ENCODE peak calls at places on chromosomes 11 and 22, in five cellular contexts. U is SK-N-SH, Y is left ventricle myocardium inferior, H is brain microvascular endothelial cell, T is cardiac muscle cell. J is an unnamed sample.

GRCh38 chr11:16933756-16934603 is 80.2 kb downstream of the PLEKHA7 start:
- DNase-seq in Y (no peak), H (peak; percentile 24), U (no peak), T (peak; percentile 64), J (no peak)

GRCh38 chr22:31635638-31636306 is 26.2 kb downstream of the PISD start:
- DNase-seq in Y (no peak), H (no peak), T (no peak), U (no peak), J (no peak)

GRCh38 chr11:126959700-126960099 is 40.9 kb downstream of the KIRREL3 start:
- DNase-seq in Y (no peak), H (no peak), T (no peak), U (no peak), J (no peak)

GRCh38 chr11:46239801-46240061 is 37.7 kb upstream of the CREB3L1 start:
- DNase-seq in Y (no peak), T (peak; percentile 48), U (no peak), H (no peak), J (peak; percentile 86)

GRCh38 chr11:64916040-64916847 is 765 bp downstream of the ATG2A start:
- DNase-seq in Y (no peak), U (peak; percentile 70), H (no peak), T (peak; percentile 53), J (peak; percentile 46)

GRCh38 chr11:3906166-3906565 is 50.7 kb downstream of the STIM1 start:
- DNase-seq in T (no peak), H (no peak), U (no peak), Y (no peak), J (peak; percentile 72)

GRCh38 chr22:19880786-19881569 is 26.3 kb upstream of the GNB1L start:
- DNase-seq in T (peak; percentile 96), U (peak; percentile 51), Y (peak; percentile 64), H (peak; percentile 98), J (peak; percentile 75)

GRCh38 chr11:46520971-46521745 is 72.7 kb downstream of the AMBRA1 start:
- DNase-seq in T (peak; percentile 59), U (no peak), Y (no peak), H (peak; percentile 34), J (peak; percentile 74)

GRCh38 chr11:37504066-37504611 is 906.1 kb upstream of the RAG2 start:
- DNase-seq in H (peak; percentile 84), Y (no peak), T (peak; percentile 78), U (no peak), J (peak; percentile 94)

GRCh38 chr11:131629925-131630324 is 259.5 kb downstream of the NTM start:
- DNase-seq in Y (no peak), H (no peak), U (no peak), T (no peak), J (no peak)

GRCh38 chr11:1178906-1179305 is 21.2 kb downstream of the MUC5AC start:
- DNase-seq in U (no peak), T (no peak), Y (peak; percentile 8), H (no peak), J (no peak)

GRCh38 chr11:32563600-32563959 is 20.1 kb upstream of the EIF3M start:
- DNase-seq in U (no peak), T (no peak), H (no peak), Y (no peak), J (no peak)

GRCh38 chr11:64074239-64074638 is 38.5 kb downstream of the FLRT1 start:
- DNase-seq in Y (no peak), U (no peak), T (peak; percentile 38), H (no peak), J (peak; percentile 55)

DNA sequence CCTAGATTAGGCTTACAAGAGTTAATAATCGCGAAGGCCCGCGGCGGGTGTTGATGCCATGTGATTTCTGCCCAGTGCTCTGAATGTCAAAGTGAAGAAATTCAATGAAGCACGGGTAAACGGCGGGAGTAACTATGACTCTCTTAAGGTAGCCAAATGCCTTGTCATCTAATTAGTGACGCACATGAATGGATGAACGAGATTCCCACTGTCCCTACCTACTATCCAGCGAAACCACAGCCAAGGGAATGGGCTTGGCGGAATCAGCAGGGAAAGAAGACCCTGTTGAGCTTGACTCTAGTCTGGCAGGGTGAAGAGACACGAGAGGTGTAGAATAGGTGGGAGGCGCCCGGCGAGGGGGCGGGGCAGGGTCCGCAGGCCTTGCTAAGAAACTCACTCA is 65.5 kb downstream of the AAMDC start:
- DNase-seq in Y (no peak), U (no peak), T (peak; percentile 22), H (no peak), J (no peak)
- H3K36me3 ChIP-seq in Y (peaks cover 64% of the 10 kb centered on the region), U (peaks cover 21% of the 10 kb centered on the region), T (peaks cover 9% of the 10 kb centered on the region), H (peaks cover 4% of the 10 kb centered on the region), J (peaks cover 2% of the 10 kb centered on the region)

DNA sequence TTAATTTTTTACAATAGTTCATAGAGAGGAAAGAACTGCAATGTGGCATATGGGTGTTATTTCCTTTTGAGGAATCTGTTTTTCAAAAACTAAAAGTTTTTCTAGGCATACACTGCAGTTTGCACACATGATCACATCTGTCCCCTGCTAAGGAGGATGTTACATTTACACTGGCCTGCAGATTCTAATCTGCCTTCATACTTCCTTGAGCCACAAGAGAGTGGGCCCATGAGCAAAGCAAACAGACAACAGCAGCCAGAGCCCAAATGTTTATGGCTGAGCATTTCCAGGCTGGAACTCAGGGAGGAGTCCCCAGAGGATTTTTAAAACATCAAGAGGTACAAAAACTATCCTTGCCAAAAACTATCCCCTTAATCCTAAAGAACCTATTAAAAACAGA is 117.2 kb upstream of the MTNR1B start:
- DNase-seq in U (peak; percentile 45), Y (no peak), T (no peak), H (no peak), J (no peak)
- H3K36me3 ChIP-seq in U (no peaks in the 10 kb centered on the region), Y (no peaks in the 10 kb centered on the region), T (no peaks in the 10 kb centered on the region), H (no peaks in the 10 kb centered on the region), J (no peaks in the 10 kb centered on the region)

DNA sequence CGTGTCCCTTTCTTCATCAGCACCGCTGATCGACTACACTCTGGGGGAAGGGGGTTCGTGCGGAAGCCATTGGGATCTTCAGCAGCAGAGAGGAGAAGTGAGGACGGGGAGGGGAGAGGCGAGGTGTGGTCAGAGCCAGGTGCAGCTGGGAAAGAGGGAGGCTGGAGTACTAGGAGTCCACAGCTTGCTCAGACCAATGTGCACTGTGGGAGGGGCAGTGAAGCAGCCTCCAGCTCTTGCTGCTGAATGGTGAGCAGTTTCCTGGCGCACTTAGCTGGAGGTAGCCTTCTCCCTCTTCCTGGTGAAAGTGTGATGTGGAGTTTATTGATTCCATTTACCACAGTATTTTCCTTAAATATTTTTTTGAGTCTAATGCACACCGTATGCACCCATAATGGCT is 99.0 kb upstream of the NECTIN1 start:
- DNase-seq in Y (no peak), U (no peak), T (no peak), H (no peak), J (no peak)
- H3K36me3 ChIP-seq in Y (no peaks in the 10 kb centered on the region), U (no peaks in the 10 kb centered on the region), T (no peaks in the 10 kb centered on the region), H (no peaks in the 10 kb centered on the region), J (no peaks in the 10 kb centered on the region)

GRCh38 chr22:24035296-24035695 is 24.2 kb downstream of the CABIN1 start:
- DNase-seq in Y (no peak), U (no peak), H (no peak), T (no peak), J (no peak)
- H3K36me3 ChIP-seq in Y (peaks cover 43% of the 10 kb centered on the region), U (peaks cover 6% of the 10 kb centered on the region), H (peaks cover 24% of the 10 kb centered on the region), T (peaks cover 7% of the 10 kb centered on the region), J (peaks cover 8% of the 10 kb centered on the region)

DNA sequence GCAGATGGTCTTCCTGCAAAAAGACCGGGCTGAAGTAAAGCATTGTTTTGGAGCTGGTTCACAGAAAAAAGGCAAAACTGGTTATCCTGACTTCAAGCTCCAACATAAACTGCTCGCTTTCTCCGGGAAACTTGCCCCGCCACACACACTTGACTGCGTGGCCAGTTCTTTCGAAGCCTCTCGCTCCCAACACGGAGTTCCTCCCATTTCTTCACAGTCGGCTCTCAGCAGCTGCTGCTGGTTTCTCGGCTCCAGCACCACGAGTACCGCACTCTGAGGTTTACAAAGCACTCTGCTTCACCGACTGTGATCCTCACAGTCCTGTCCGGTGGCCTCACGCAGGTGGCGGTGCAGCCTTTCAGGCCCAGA is 246 bp downstream of the CHEK1 start:
- DNase-seq in T (no peak), Y (no peak), U (no peak), H (no peak), J (no peak)
- H3K36me3 ChIP-seq in T (peaks cover 18% of the 10 kb centered on the region), Y (peaks cover 19% of the 10 kb centered on the region), U (peaks cover 40% of the 10 kb centered on the region), H (peaks cover 10% of the 10 kb centered on the region), J (no peaks in the 10 kb centered on the region)

DNA sequence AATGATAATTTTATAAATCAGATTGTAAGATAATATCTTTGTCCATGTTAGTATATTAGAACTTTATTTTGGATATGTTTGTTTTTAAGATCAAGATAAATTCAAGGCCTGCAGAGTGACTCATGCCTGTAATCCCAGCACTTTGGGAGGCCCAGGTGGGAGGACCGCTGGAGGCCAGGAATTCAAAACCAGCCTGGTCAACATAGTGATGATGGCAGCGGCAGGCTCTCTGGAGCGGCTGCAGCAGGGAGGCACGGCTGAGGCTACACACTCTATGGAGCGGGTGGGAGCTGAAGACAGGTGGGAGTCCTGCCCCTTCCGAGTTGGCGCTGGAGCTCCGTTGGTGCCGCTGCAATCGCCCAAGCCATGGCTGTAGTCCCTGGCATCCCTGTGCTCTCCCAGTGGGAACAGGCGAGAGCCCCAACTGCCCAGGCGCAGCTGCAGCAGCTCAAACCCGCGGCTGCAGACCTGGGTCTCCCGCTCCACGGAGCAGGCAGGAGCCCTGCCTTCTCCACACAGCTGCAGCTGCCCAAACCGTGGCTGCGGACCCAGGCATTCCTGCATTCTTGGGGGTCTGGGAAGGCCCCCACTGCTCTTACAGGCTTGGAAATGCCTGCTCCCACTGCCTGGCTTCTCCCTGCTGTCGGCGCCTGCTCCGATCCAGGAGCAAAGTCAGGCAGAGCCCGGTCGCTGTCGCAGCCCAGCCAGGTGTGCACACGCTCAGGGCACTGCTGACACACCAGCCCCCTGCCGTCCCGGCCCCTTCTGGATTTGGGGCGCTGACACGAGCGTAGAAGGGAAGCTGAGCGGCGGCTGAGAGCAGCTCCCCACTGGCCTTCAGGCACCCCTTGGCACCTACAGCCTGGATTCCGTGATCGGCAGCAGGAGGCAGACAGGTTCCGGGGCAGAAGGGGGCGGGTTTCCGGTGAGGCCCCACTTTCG is 16.7 kb downstream of the C11orf54 start:
- DNase-seq in H (no peak), T (no peak), U (no peak), Y (no peak), J (no peak)
- H3K36me3 ChIP-seq in H (peaks cover 12% of the 10 kb centered on the region), T (peaks cover 76% of the 10 kb centered on the region), U (peaks cover 29% of the 10 kb centered on the region), Y (peaks cover 97% of the 10 kb centered on the region), J (peaks cover 10% of the 10 kb centered on the region)